ENCODE peak calls at places on chromosomes 16 and 17, in five cellular contexts. N is HepG2, X is fibroblast of lung, I is thyroid gland, Q is astrocyte. M is an unnamed sample.

GRCh38 chr16:47058295-47059086 is 85.0 kb upstream of the DNAJA2 start:
- DNase-seq in Q (no peak), N (peak; percentile 94), X (no peak), I (no peak), M (peak; percentile 12)

GRCh38 chr17:81523139-81524062 is 4.8 kb upstream of the FSCN2 start:
- DNase-seq in I (peak; percentile 93), Q (no peak), N (peak; percentile 77), X (no peak), M (no peak)

GRCh38 chr16:71698491-71698890 is 26.0 kb downstream of the PHLPP2 start:
- DNase-seq in X (no peak), Q (no peak), I (no peak), N (no peak), M (no peak)

GRCh38 chr16:1708768-1709180 is 2.8 kb downstream of the MAPK8IP3 start:
- DNase-seq in N (no peak), I (no peak), Q (peak; percentile 79), X (peak; percentile 87), M (no peak)

GRCh38 chr16:67269766-67270165 is 9.6 kb upstream of the PLEKHG4 start:
- DNase-seq in N (no peak), Q (peak; percentile 95), X (peak; percentile 97), I (no peak), M (no peak)

GRCh38 chr17:73693016-73693545 is 48.8 kb upstream of the SDK2 start:
- DNase-seq in X (no peak), I (no peak), N (no peak), Q (no peak), M (no peak)

GRCh38 chr16:71628810-71629209 is 2.8 kb downstream of the MARVELD3 start:
- DNase-seq in N (no peak), Q (peak; percentile 15), I (peak; percentile 77), X (peak; percentile 35), M (no peak)

GRCh38 chr17:71828182-71828596 is 292.6 kb upstream of the SOX9 start:
- DNase-seq in N (no peak), I (no peak), Q (peak; percentile 75), X (peak; percentile 82), M (no peak)

GRCh38 chr17:34884597-34884996 is 76.7 kb downstream of the CCT6B start:
- DNase-seq in X (no peak), I (no peak), Q (no peak), N (no peak), M (no peak)

GRCh38 chr16:59634951-59635350 is 900.8 kb upstream of the GOT2 start:
- DNase-seq in X (peak; percentile 50), I (no peak), N (no peak), Q (peak; percentile 32), M (no peak)

GRCh38 chr17:4947411-4948165 is 742 bp downstream of the PFN1 start:
- DNase-seq in N (peak; percentile 50), I (peak; percentile 55), X (peak; percentile 55), Q (no peak), M (peak; percentile 33)

GRCh38 chr16:53085539-53086450 is 31.0 kb downstream of the CHD9 start:
- DNase-seq in Q (no peak), I (peak; percentile 52), X (peak; percentile 14), N (no peak), M (peak; percentile 74)

GRCh38 chr17:31398381-31399275 is 7.2 kb downstream of the RAB11FIP4 start:
- DNase-seq in N (no peak), I (no peak), X (no peak), Q (no peak), M (no peak)

GRCh38 chr17:1294157-1294717 is 14.8 kb downstream of the TRARG1 start:
- DNase-seq in N (no peak), X (no peak), Q (no peak), I (no peak), M (no peak)

GRCh38 chr17:32341141-32341856 is 674 bp downstream of the C17orf75 start:
- DNase-seq in I (peak; percentile 17), Q (no peak), X (peak; percentile 29), N (peak; percentile 58), M (no peak)

GRCh38 chr16:88376835-88377726 is 5.7 kb upstream of the ZNF469 start:
- DNase-seq in X (peak; percentile 56), Q (peak; percentile 29), N (no peak), I (no peak), M (no peak)

GRCh38 chr16:49292413-49292812 is 10.8 kb upstream of the CBLN1 start:
- DNase-seq in Q (no peak), I (no peak), X (no peak), N (no peak), M (no peak)

GRCh38 chr17:65039349-65039988 is 17.1 kb downstream of the GNA13 start:
- DNase-seq in N (no peak), X (no peak), Q (no peak), I (no peak), M (no peak)

GRCh38 chr17:65037157-65037556 is 19.4 kb downstream of the GNA13 start:
- DNase-seq in X (no peak), Q (no peak), N (no peak), I (no peak), M (no peak)

GRCh38 chr17:65035191-65035590 is 21.3 kb downstream of the GNA13 start:
- DNase-seq in X (no peak), N (no peak), I (no peak), Q (no peak), M (no peak)

GRCh38 chr17:65030618-65031017 is 25.9 kb downstream of the GNA13 start:
- DNase-seq in X (no peak), Q (no peak), N (no peak), I (no peak), M (no peak)

GRCh38 chr17:65035704-65036103 is 20.8 kb downstream of the GNA13 start:
- DNase-seq in N (no peak), I (no peak), Q (no peak), X (no peak), M (no peak)
- H3K4me1 ChIP-seq in N (peaks cover 4% of the 10 kb centered on the region), I (peaks cover 35% of the 10 kb centered on the region), Q (no peaks in the 10 kb centered on the region), X (no peaks in the 10 kb centered on the region), M (peaks cover 2% of the 10 kb centered on the region)

GRCh38 chr16:89729293-89729692 is 8.0 kb downstream of the ZNF276 start:
- DNase-seq in I (no peak), N (no peak), X (no peak), Q (no peak), M (no peak)

GRCh38 chr16:89732142-89732917 is 11.0 kb downstream of the ZNF276 start:
- DNase-seq in N (no peak), Q (no peak), X (no peak), I (no peak), M (no peak)

GRCh38 chr16:89730610-89731234 is 9.4 kb downstream of the ZNF276 start:
- DNase-seq in X (no peak), N (no peak), I (no peak), Q (no peak), M (no peak)

GRCh38 chr16:89727406-89728120 is 6.2 kb downstream of the ZNF276 start:
- DNase-seq in X (no peak), N (no peak), Q (no peak), I (no peak), M (no peak)

DNA sequence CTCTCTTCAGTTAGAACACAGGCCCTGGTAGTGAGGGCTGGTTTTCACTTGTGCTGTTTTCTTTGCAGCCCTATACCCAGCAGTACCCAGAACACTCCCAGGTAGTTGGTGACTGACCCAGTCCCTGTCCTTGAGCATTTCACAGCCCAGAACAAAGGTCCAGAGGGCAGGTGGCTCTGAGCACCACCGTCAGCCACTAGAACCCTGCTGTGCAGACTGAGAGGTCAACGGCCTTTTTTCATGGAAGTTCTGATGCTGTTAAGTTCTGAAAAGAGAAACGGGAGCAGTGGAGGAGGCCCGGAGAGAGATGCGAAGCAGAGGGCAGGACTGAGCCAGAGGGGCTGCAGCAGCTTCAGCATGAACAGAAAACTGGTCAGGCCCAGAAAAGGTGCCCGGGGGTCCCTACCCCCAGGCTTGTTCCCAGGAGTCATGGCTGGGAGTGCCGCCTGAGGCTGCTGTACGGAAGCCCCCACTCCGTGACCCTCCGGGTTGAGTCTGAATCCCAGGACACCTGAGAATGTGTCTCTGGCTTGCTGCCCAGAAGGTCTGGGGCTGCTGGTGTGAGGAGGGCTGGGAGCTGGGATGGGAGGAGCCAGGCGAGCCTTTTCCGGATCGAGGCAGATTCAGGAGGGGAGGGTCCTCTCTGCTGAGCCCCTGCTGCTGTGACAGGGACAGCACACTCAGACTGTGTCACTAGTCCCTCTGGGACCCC is 8.7 kb downstream of the ZNF276 start:
- DNase-seq in X (no peak), N (no peak), Q (no peak), I (no peak), M (no peak)
- H3K36me3 ChIP-seq in X (peaks cover 44% of the 10 kb centered on the region), N (peaks cover 32% of the 10 kb centered on the region), Q (peaks cover 48% of the 10 kb centered on the region), I (peaks cover 64% of the 10 kb centered on the region), M (peaks cover 32% of the 10 kb centered on the region)

GRCh38 chr16:25257956-25258855 is 561 bp upstream of the ZKSCAN2 start:
- DNase-seq in I (peak; percentile 82), X (peak; percentile 89), N (peak; percentile 92), Q (peak; percentile 86), M (peak; percentile 61)
- H3K4me1 ChIP-seq in I (peaks cover 26% of the 10 kb centered on the region), X (peaks cover 2% of the 10 kb centered on the region), N (peaks cover 32% of the 10 kb centered on the region), Q (peaks cover 8% of the 10 kb centered on the region), M (peaks cover 10% of the 10 kb centered on the region)

GRCh38 chr16:57071840-57072541 is 20.4 kb upstream of the CPNE2 start:
- DNase-seq in X (peak; percentile 71), N (no peak), I (no peak), Q (peak; percentile 63), M (no peak)
- H3K36me3 ChIP-seq in X (peaks cover 7% of the 10 kb centered on the region), N (no peaks in the 10 kb centered on the region), I (no peaks in the 10 kb centered on the region), Q (no peaks in the 10 kb centered on the region), M (no peaks in the 10 kb centered on the region)